ENCODE peak calls at places on chromosomes 2 and 18, in eight cellular contexts. C is lung microvascular endothelial cell, Z is H9, E is ELR, Q is heart left ventricle, N is EL, X is left ventricle myocardium inferior, F is HFF-Myc. G is an unnamed sample.

GRCh38 chr2:75647771-75648170 is 1.2 kb downstream of the MRPL19 start:
- DNase-seq in C (no peak), Z (no peak), E (peak), Q (no peak), N (no peak), X (no peak), F (no peak), G (no peak)

GRCh38 chr2:44602446-44602845 is 240.7 kb downstream of the CAMKMT start:
- DNase-seq in C (no peak), Z (no peak), E (no peak), Q (no peak), N (no peak), X (no peak), F (no peak), G (no peak)

GRCh38 chr2:187511356-187512315 is 42.6 kb downstream of the TFPI start:
- DNase-seq in C (no peak), Z (no peak), E (no peak), Q (no peak), N (no peak), X (no peak), F (no peak), G (no peak)

GRCh38 chr2:109690457-109690821 is 76.3 kb downstream of the SOWAHC start:
- DNase-seq in C (no peak), Z (no peak), E (no peak), Q (no peak), N (no peak), X (no peak), F (no peak), G (no peak)

GRCh38 chr2:126778561-126779285 is 120.0 kb upstream of the TEX51 start:
- DNase-seq in C (no peak), Z (no peak), E (no peak), Q (no peak), N (no peak), X (no peak), F (no peak), G (no peak)

GRCh38 chr2:207039225-207039624 is 99.9 kb downstream of the CPO start:
- DNase-seq in C (no peak), Z (no peak), E (no peak), Q (no peak), N (no peak), X (no peak), F (no peak), G (no peak)

GRCh38 chr2:36780231-36780808 is 83.8 kb downstream of the VIT start:
- DNase-seq in C (peak), Z (no peak), E (peak), Q (no peak), N (peak), X (no peak), F (peak), G (peak)

GRCh38 chr2:203819434-203820133 is 48.0 kb upstream of the CTLA4 start:
- DNase-seq in C (no peak), Z (no peak), E (no peak), Q (no peak), N (no peak), X (no peak), F (no peak), G (no peak)

GRCh38 chr2:112621792-112622527 is 23.8 kb upstream of the SLC20A1 start:
- DNase-seq in C (no peak), Z (no peak), E (peak), Q (no peak), N (peak), X (no peak), F (no peak), G (no peak)

GRCh38 chr2:178426388-178426787 is 24.6 kb downstream of the PRKRA start:
- DNase-seq in C (no peak), Z (no peak), E (no peak), Q (no peak), N (peak), X (no peak), F (no peak), G (no peak)

GRCh38 chr2:39938035-39938835 is 159.2 kb upstream of the THUMPD2 start:
- DNase-seq in C (no peak), Z (no peak), E (peak), Q (no peak), N (peak), X (no peak), F (peak), G (no peak)

GRCh38 chr2:61196671-61197070 is 34.7 kb downstream of the C2orf74 start:
- DNase-seq in C (no peak), Z (no peak), E (no peak), Q (no peak), N (no peak), X (no peak), F (no peak), G (no peak)

GRCh38 chr18:36179562-36180334 is 7.5 kb upstream of the MOCOS start:
- DNase-seq in C (no peak), Z (no peak), E (no peak), Q (peak), N (peak), X (peak), F (peak), G (no peak)

GRCh38 chr2:210899131-210899530 is 342.7 kb downstream of the CPS1 start:
- DNase-seq in C (peak), Z (no peak), E (peak), Q (no peak), N (no peak), X (no peak), F (no peak), G (no peak)

GRCh38 chr2:134137182-134137595 is 116.7 kb upstream of the MGAT5 start:
- DNase-seq in C (peak), Z (no peak), E (peak), Q (peak), N (peak), X (no peak), F (peak), G (peak)

GRCh38 chr2:127041259-127041970 is 65.5 kb downstream of the BIN1 start:
- DNase-seq in C (no peak), Z (no peak), E (no peak), Q (no peak), N (no peak), X (no peak), F (no peak), G (no peak)

GRCh38 chr2:71608441-71608840 is 155.1 kb downstream of the DYSF start:
- DNase-seq in C (no peak), Z (peak), E (no peak), Q (peak), N (no peak), X (no peak), F (no peak), G (no peak)

GRCh38 chr2:176129825-176130152 is 284 bp downstream of the HOXD8 start:
- DNase-seq in C (no peak), Z (peak), E (peak), Q (no peak), N (peak), X (no peak), F (no peak), G (peak)

GRCh38 chr2:115560671-115561070 is 1118.2 kb downstream of the DPP10 start:
- DNase-seq in C (no peak), Z (no peak), E (no peak), Q (no peak), N (no peak), X (no peak), F (no peak), G (no peak)

GRCh38 chr2:168254158-168254935 is 7.0 kb upstream of the STK39 start:
- DNase-seq in C (no peak), Z (no peak), E (peak), Q (no peak), N (peak), X (no peak), F (no peak), G (no peak)

GRCh38 chr2:239146741-239147181 is 254.1 kb downstream of the HDAC4 start:
- DNase-seq in C (no peak), Z (no peak), E (no peak), Q (no peak), N (no peak), X (peak), F (no peak), G (no peak)

GRCh38 chr18:57737661-57738060 is 65.5 kb downstream of the ATP8B1 start:
- DNase-seq in C (no peak), Z (no peak), E (peak), Q (peak), N (peak), X (peak), F (peak), G (no peak)

GRCh38 chr18:49476664-49477411 is 10.2 kb downstream of the C18orf32 start:
- DNase-seq in C (peak), Z (no peak), E (peak), Q (no peak), N (peak), X (no peak), F (no peak), G (no peak)

GRCh38 chr18:48031011-48031480 is 100.6 kb upstream of the SMAD2 start:
- DNase-seq in C (peak), Z (peak), E (peak), Q (peak), N (peak), X (no peak), F (no peak), G (no peak)

GRCh38 chr2:170917219-170917851 is 11.7 kb upstream of the GORASP2 start:
- DNase-seq in C (no peak), Z (peak), E (no peak), Q (no peak), N (no peak), X (no peak), F (no peak), G (no peak)

GRCh38 chr2:5546176-5546575 is 146.0 kb upstream of the SOX11 start:
- DNase-seq in C (no peak), Z (no peak), E (no peak), Q (no peak), N (no peak), X (no peak), F (no peak), G (no peak)

GRCh38 chr18:2912357-2913299 is 65.8 kb downstream of the EMILIN2 start:
- DNase-seq in C (no peak), Z (peak), E (no peak), Q (no peak), N (no peak), X (no peak), F (no peak), G (no peak)

GRCh38 chr2:233604826-233605225 is 12.6 kb upstream of the UGT1A8 start:
- DNase-seq in C (no peak), Z (no peak), E (no peak), Q (no peak), N (no peak), X (no peak), F (no peak), G (no peak)

GRCh38 chr2:6929196-6929874 is 12.1 kb downstream of the RNF144A start:
- DNase-seq in C (no peak), Z (no peak), E (no peak), Q (no peak), N (no peak), X (no peak), F (no peak), G (no peak)

GRCh38 chr2:160033732-160034392 is 28.6 kb downstream of the PLA2R1 start:
- DNase-seq in C (no peak), Z (no peak), E (peak), Q (no peak), N (peak), X (no peak), F (no peak), G (no peak)

GRCh38 chr18:10465157-10465990 is 10.9 kb downstream of the APCDD1 start:
- DNase-seq in C (no peak), Z (no peak), E (no peak), Q (no peak), N (no peak), X (no peak), F (no peak), G (no peak)

GRCh38 chr2:134739879-134740301 is 21.1 kb upstream of the TMEM163 start:
- DNase-seq in C (no peak), Z (no peak), E (peak), Q (no peak), N (peak), X (no peak), F (no peak), G (no peak)

GRCh38 chr18:48607049-48607984 is 68.5 kb downstream of the CTIF start:
- DNase-seq in C (peak), Z (no peak), E (peak), Q (peak), N (peak), X (peak), F (peak), G (no peak)

GRCh38 chr2:127591221-127591923 is 54.6 kb upstream of the GPR17 start:
- DNase-seq in C (peak), Z (peak), E (peak), Q (peak), N (peak), X (peak), F (peak), G (peak)

GRCh38 chr2:45300026-45300750 is 290.9 kb upstream of the SIX2 start:
- DNase-seq in C (peak), Z (no peak), E (no peak), Q (no peak), N (no peak), X (no peak), F (no peak), G (no peak)

GRCh38 chr18:896315-896714 is 8.4 kb upstream of the ADCYAP1 start:
- DNase-seq in C (no peak), Z (no peak), E (no peak), Q (no peak), N (no peak), X (no peak), F (no peak), G (no peak)

GRCh38 chr2:189013677-189014380 is 39.7 kb downstream of the COL3A1 start:
- DNase-seq in C (no peak), Z (no peak), E (no peak), Q (no peak), N (no peak), X (no peak), F (no peak), G (no peak)

G was measured in naive thymus-derived CD4-positive, alpha-beta T cell.